ENCODE peak calls at places on chromosomes 3 and 15, in ten cellular contexts. T, M, C, N, U, Y, E, X, P and W are unnamed samples. For H3K9me3, the result is how much of the 10 kb centered on the place peaks cover.

GRCh38 chr3:23877324-23877980 is 39.3 kb downstream of the NKIRAS1 start:
- DNase-seq in T (no peak), U (no peak), P (no peak), X (no peak), M (no peak), E (no peak), N (no peak), C (no peak), Y (no peak), W (no peak)

GRCh38 chr3:111621535-111621934 is 26.4 kb upstream of the ZBED2 start:
- DNase-seq in C (no peak), X (no peak), N (no peak), Y (peak), M (no peak), E (no peak), U (no peak), T (no peak), P (no peak), W (no peak)

GRCh38 chr15:29821416-29822099 is 710 bp downstream of the TJP1 start:
- DNase-seq in P (peak), U (no peak), E (no peak), X (no peak), N (peak), C (peak), T (peak), M (peak), Y (peak), W (no peak)

GRCh38 chr3:111812680-111813079 is 46.4 kb upstream of the PHLDB2 start:
- DNase-seq in N (no peak), Y (no peak), X (no peak), U (no peak), C (no peak), T (no peak), E (no peak), M (no peak), P (no peak), W (no peak)

GRCh38 chr3:158103131-158103955 is 2.9 kb downstream of the SHOX2 start:
- DNase-seq in N (peak), Y (no peak), X (no peak), M (no peak), C (no peak), P (peak), T (no peak), U (no peak), E (peak), W (no peak)

GRCh38 chr15:58988011-58988785 is 735 bp downstream of the RNF111 start:
- DNase-seq in N (peak), Y (no peak), M (peak), T (peak), E (peak), X (no peak), P (peak), C (peak), U (peak), W (no peak)

GRCh38 chr3:120614765-120615164 is 18.6 kb downstream of the NDUFB4 start:
- DNase-seq in P (no peak), X (no peak), Y (no peak), U (no peak), T (no peak), M (no peak), N (no peak), E (no peak), C (no peak), W (no peak)

GRCh38 chr15:39403674-39404117 is 177.2 kb upstream of the THBS1 start:
- DNase-seq in E (no peak), Y (no peak), C (no peak), X (no peak), P (no peak), T (no peak), N (no peak), U (no peak), M (no peak), W (no peak)

GRCh38 chr15:28917791-28918140 is 32.0 kb downstream of the APBA2 start:
- DNase-seq in E (no peak), X (no peak), N (no peak), U (no peak), T (no peak), C (no peak), M (no peak), P (no peak), Y (no peak), W (no peak)

GRCh38 chr3:56469141-56469540 is 874 bp upstream of the ERC2 start:
- DNase-seq in P (no peak), X (no peak), U (no peak), Y (no peak), N (no peak), C (no peak), T (no peak), E (no peak), M (no peak), W (no peak)

GRCh38 chr3:127604546-127605165 is 6.4 kb downstream of the MCM2 start:
- DNase-seq in E (peak), M (no peak), Y (no peak), X (no peak), P (no peak), C (no peak), T (no peak), N (no peak), U (no peak), W (no peak)

GRCh38 chr3:64074091-64074490 is 50.8 kb upstream of the PSMD6 start:
- DNase-seq in M (no peak), N (no peak), X (no peak), C (no peak), P (no peak), T (no peak), Y (no peak), U (no peak), E (no peak), W (no peak)

GRCh38 chr3:150292891-150293290 is 115.2 kb upstream of the TSC22D2 start:
- DNase-seq in C (no peak), Y (no peak), N (no peak), U (no peak), M (no peak), X (no peak), E (no peak), T (no peak), P (no peak), W (no peak)

GRCh38 chr15:23467110-23467600 is 20.1 kb upstream of the GOLGA6L2 start:
- DNase-seq in N (no peak), Y (peak), U (peak), C (no peak), T (no peak), X (no peak), P (no peak), M (no peak), E (no peak), W (no peak)

GRCh38 chr15:45611305-45611704 is 23.5 kb upstream of the SQOR start:
- DNase-seq in U (no peak), X (no peak), E (no peak), T (no peak), N (no peak), C (no peak), M (no peak), Y (no peak), P (no peak), W (no peak)

GRCh38 chr3:4984511-4984864 is 5.3 kb downstream of the BHLHE40 start:
- DNase-seq in Y (no peak), E (no peak), C (no peak), X (no peak), M (no peak), N (no peak), U (no peak), T (no peak), P (no peak), W (no peak)

GRCh38 chr3:188855690-188856089 is 316.1 kb upstream of the TPRG1 start:
- DNase-seq in M (no peak), C (no peak), Y (no peak), P (no peak), N (no peak), T (no peak), U (no peak), E (no peak), X (no peak), W (no peak)

GRCh38 chr3:120151796-120152195 is 57.5 kb upstream of the GSK3B start:
- DNase-seq in N (peak), P (no peak), C (no peak), U (no peak), Y (no peak), T (no peak), E (no peak), M (no peak), X (no peak), W (no peak)

GRCh38 chr3:82002993-82003642 is 241.7 kb upstream of the GBE1 start:
- DNase-seq in U (no peak), X (no peak), C (no peak), P (no peak), M (no peak), E (no peak), Y (no peak), T (no peak), N (no peak), W (no peak)

GRCh38 chr15:38217181-38217580 is 35.5 kb upstream of the SPRED1 start:
- DNase-seq in Y (no peak), N (no peak), C (no peak), M (no peak), E (no peak), U (peak), X (no peak), P (no peak), T (no peak), W (no peak)

GRCh38 chr3:48716508-48716981 is 476 bp downstream of the IP6K2 start:
- DNase-seq in M (no peak), C (no peak), P (no peak), E (peak), T (peak), X (no peak), N (peak), Y (no peak), U (no peak), W (no peak)

GRCh38 chr3:48711727-48712126 is 5.3 kb downstream of the IP6K2 start:
- DNase-seq in U (no peak), E (no peak), P (no peak), N (no peak), Y (no peak), M (no peak), C (no peak), X (no peak), T (no peak), W (no peak)

GRCh38 chr3:48716982-48717746 is at the start of gene IP6K2:
- DNase-seq in X (peak), N (peak), U (peak), E (peak), M (peak), T (peak), C (peak), P (peak), Y (peak), W (no peak)

GRCh38 chr3:48715179-48715800 is 1.7 kb downstream of the IP6K2 start:
- DNase-seq in P (no peak), C (no peak), Y (no peak), T (no peak), U (no peak), M (peak), E (no peak), X (no peak), N (no peak), W (no peak)
- TF ChIP-seq POLR2AphosphoS5 in P (no peak), C (no peak), Y (no peak), T (no peak), U (no peak), M (peak), E (no peak), X (no peak), N (no peak), W (peak)

DNA sequence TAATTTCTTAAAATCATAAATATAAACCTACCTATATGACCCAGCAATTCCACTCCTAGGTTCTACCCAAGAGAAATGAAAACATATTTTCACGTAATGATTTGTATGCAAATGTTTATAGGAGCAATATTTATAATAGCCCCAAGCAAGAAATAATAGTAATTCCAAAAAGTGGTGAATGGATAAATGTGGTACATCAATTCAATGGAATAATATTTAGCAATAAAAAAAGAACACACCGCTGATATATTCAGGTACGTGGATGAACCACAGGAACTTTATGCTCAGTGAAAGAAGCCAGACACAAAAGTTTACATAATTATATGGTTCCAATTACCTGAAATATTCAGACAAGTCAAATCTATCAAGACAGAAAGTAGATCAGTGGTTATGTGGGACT is 49.9 kb downstream of the ACAD9 start:
- DNase-seq in C (no peak), T (no peak), M (no peak), Y (no peak), P (no peak), X (no peak), E (no peak), N (no peak), U (no peak), W (no peak)
- H3K9me3 ChIP-seq in C (under half), T (under half), M (under half), Y (under half), P (under half), X (under half), E (under half), N (under half), U (under half), W (under half)

DNA sequence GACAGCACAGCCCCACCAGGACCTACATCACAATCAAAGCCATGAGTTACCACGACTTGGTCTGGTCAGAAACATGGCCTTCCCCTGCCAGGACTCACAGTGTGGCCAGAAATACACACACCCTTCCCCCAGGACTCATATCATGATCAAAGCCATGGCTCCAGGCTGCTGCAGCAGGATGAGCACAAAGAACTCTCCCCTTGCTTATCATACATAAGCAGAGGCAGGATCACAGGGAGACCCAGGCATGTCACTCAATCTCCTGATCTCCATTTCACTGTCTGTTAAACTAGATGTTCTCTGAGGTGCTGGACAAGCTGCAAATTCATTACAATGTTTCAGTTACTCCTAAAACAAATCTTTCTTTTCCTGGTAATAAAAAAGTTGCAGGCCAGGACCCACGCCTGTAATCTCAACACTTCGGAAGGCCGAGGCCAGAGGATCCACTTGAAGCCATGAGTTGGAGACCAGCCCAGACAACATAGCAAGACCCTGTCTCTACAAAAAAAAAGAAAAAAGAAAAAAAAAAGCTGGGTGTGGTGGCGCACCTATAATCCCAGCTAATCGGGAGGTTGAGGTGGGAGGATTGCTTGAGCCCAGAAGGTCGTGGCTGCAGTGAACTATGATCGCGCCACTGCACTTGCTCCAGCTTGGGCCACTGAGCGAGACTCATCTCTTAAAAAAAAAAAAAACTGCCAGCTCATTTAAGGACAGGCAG is 1.2 kb downstream of the PFKFB4 start:
- DNase-seq in C (no peak), T (no peak), N (no peak), P (no peak), Y (no peak), M (no peak), U (no peak), E (peak), X (no peak), W (no peak)
- TF ChIP-seq POLR2AphosphoS5 in C (no peak), T (no peak), N (no peak), P (no peak), Y (no peak), M (no peak), U (no peak), E (no peak), X (no peak), W (no peak)

DNA sequence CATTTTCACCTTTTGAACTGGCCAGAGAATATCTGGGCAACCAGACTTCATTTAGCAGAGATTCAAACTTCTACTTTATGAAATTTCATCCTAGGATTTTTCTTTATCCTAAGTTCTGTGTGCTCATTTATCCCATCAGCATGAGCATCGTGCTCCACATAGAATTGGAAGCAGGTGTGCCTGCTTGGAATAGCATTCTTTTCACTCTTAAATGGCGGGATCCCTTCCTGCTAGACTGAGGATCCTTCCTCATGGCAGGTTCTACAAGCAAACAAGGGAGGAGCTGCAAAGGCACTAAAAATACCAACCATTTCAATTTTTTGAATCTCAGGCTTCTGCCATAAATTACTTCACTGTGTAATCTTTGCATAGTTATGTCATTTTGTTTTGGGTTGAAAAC is 74.6 kb upstream of the FLNB start:
- DNase-seq in T (no peak), X (no peak), C (no peak), N (no peak), P (no peak), E (no peak), M (no peak), Y (no peak), U (no peak), W (no peak)
- H3K9me3 ChIP-seq in T (under half), X (under half), C (under half), N (under half), P (under half), E (under half), M (under half), Y (under half), U (under half), W (under half)

GRCh38 chr3:155790272-155790918 is 15.7 kb downstream of the C3orf33 start:
- DNase-seq in T (no peak), U (no peak), N (no peak), M (no peak), P (no peak), X (no peak), C (no peak), Y (no peak), E (no peak), W (no peak)

GRCh38 chr3:155791190-155791589 is 14.9 kb downstream of the C3orf33 start:
- DNase-seq in U (no peak), E (no peak), C (no peak), Y (no peak), N (no peak), M (no peak), P (no peak), X (no peak), T (no peak), W (no peak)

GRCh38 chr3:155792532-155792931 is 13.5 kb downstream of the C3orf33 start:
- DNase-seq in M (no peak), C (no peak), E (no peak), T (no peak), Y (no peak), U (no peak), X (no peak), N (no peak), P (no peak), W (no peak)
- TF ChIP-seq POLR2AphosphoS5 in M (no peak), C (no peak), E (no peak), T (no peak), Y (no peak), U (no peak), X (no peak), N (no peak), P (no peak), W (no peak)